ENCODE peak calls at places on chromosomes 4 and X, in ten cellular contexts. U is glutamatergic neuron; F is activated CD8-positive, alpha-beta memory T cell treated with anti-CD3 and anti-CD28 coated beads for 48 hours; E is endodermal cell; B is COR-L47; T is activated T-cell treated with anti-CD3 and anti-CD28 coated beads, Interleukin-2, amount 50 U/mL, for 48 hours; V is iPS DF 6.9; H is caudate nucleus; G is germinal center; I is NCI-H1417. K is an unnamed sample.

GRCh38 chr4:114384629-114385028 is 214.0 kb upstream of the UGT8 start:
- DNase-seq in U (no peak), F (no peak), E (no peak), B (peak; percentile 45), T (no peak), V (no peak), H (no peak), G (peak; percentile 3), I (peak; percentile 12), K (no peak)

GRCh38 chr4:104394409-104394813 is 100.3 kb downstream of the CXXC4 start:
- DNase-seq in U (peak; percentile 51), F (no peak), E (no peak), B (peak; percentile 70), T (no peak), V (no peak), H (peak; percentile 27), G (no peak), I (peak; percentile 2), K (no peak)

GRCh38 chr4:16001484-16001858 is 38.5 kb upstream of the FGFBP2 start:
- DNase-seq in U (peak; percentile 49), F (peak; percentile 5), E (peak; percentile 90), B (peak; percentile 53), T (peak; percentile 65), V (peak; percentile 63), H (peak; percentile 22), G (peak; percentile 77), I (peak; percentile 67), K (peak; percentile 44)

GRCh38 chrX:152810403-152810802 is 20.2 kb downstream of the CETN2 start:
- DNase-seq in U (peak; percentile 43), F (no peak), E (no peak), B (peak; percentile 2), T (no peak), V (no peak), H (peak; percentile 2), G (no peak), I (no peak), K (no peak)

GRCh38 chr4:5160668-5161067 is 109.4 kb downstream of the STK32B start:
- DNase-seq in U (no peak), F (no peak), E (no peak), B (no peak), T (no peak), V (no peak), H (no peak), G (no peak), I (no peak), K (no peak)

GRCh38 chrX:17655232-17656034 is 81.9 kb upstream of the SCML1 start:
- DNase-seq in U (peak; percentile 44), F (no peak), E (peak; percentile 76), B (no peak), T (peak; percentile 43), V (no peak), H (no peak), G (no peak), I (no peak), K (no peak)

GRCh38 chrX:153381684-153382532 is 19.2 kb downstream of the PNMA6E start:
- DNase-seq in U (no peak), F (no peak), E (peak; percentile 63), B (peak; percentile 61), T (peak; percentile 45), V (no peak), H (no peak), G (no peak), I (peak; percentile 84), K (peak; percentile 1)

GRCh38 chr4:74056114-74056857 is 17.8 kb upstream of the CXCL3 start:
- DNase-seq in U (no peak), F (no peak), E (no peak), B (no peak), T (no peak), V (no peak), H (no peak), G (no peak), I (no peak), K (no peak)

GRCh38 chr4:158538911-158539310 is 17.2 kb downstream of the RXFP1 start:
- DNase-seq in U (no peak), F (no peak), E (no peak), B (no peak), T (no peak), V (no peak), H (no peak), G (no peak), I (no peak), K (no peak)

GRCh38 chr4:156933633-156934258 is 37.9 kb downstream of the PDGFC start:
- DNase-seq in U (no peak), F (no peak), E (no peak), B (no peak), T (no peak), V (no peak), H (no peak), G (no peak), I (no peak), K (no peak)

GRCh38 chr4:140188975-140189374 is 35.0 kb upstream of the MAML3 start:
- DNase-seq in U (no peak), F (no peak), E (no peak), B (no peak), T (no peak), V (no peak), H (no peak), G (no peak), I (no peak), K (no peak)

GRCh38 chrX:13697440-13697839 is 8.5 kb downstream of the RAB9A start:
- DNase-seq in U (no peak), F (no peak), E (no peak), B (no peak), T (no peak), V (no peak), H (no peak), G (no peak), I (no peak), K (no peak)

GRCh38 chrX:31038585-31039326 is 33.1 kb downstream of the FTHL17 start:
- DNase-seq in U (peak; percentile 47), F (no peak), E (peak; percentile 59), B (peak; percentile 24), T (peak; percentile 28), V (no peak), H (no peak), G (peak; percentile 24), I (no peak), K (no peak)

GRCh38 chr4:18669390-18669789 is 647.8 kb upstream of the LCORL start:
- DNase-seq in U (no peak), F (no peak), E (no peak), B (no peak), T (no peak), V (no peak), H (no peak), G (no peak), I (no peak), K (no peak)

GRCh38 chr4:24105183-24106039 is 215.6 kb upstream of the PPARGC1A start:
- DNase-seq in U (no peak), F (no peak), E (no peak), B (no peak), T (no peak), V (no peak), H (no peak), G (no peak), I (no peak), K (no peak)

GRCh38 chr4:28351826-28352225 is 1491.2 kb downstream of the STIM2 start:
- DNase-seq in U (no peak), F (no peak), E (no peak), B (no peak), T (no peak), V (no peak), H (no peak), G (no peak), I (no peak), K (no peak)

GRCh38 chr4:61549356-61549755 is 349.2 kb downstream of the ADGRL3 start:
- DNase-seq in U (no peak), F (no peak), E (no peak), B (no peak), T (no peak), V (no peak), H (no peak), G (no peak), I (no peak), K (no peak)

GRCh38 chr4:26424143-26424542 is 66.1 kb downstream of the CCKAR start:
- DNase-seq in U (no peak), F (no peak), E (no peak), B (no peak), T (no peak), V (no peak), H (no peak), G (no peak), I (no peak), K (no peak)

GRCh38 chrX:129493643-129494042 is 29.6 kb downstream of the SMARCA1 start:
- DNase-seq in U (no peak), F (no peak), E (no peak), B (no peak), T (no peak), V (no peak), H (no peak), G (no peak), I (no peak), K (no peak)

GRCh38 chr4:127632420-127633403 is at the start of gene INTU:
- DNase-seq in U (peak; percentile 91), F (no peak), E (peak; percentile 98), B (peak; percentile 88), T (peak; percentile 53), V (peak; percentile 71), H (peak; percentile 86), G (peak; percentile 10), I (peak; percentile 76), K (peak; percentile 9)

GRCh38 chr4:149910177-149910576 is 94.5 kb upstream of the IQCM start:
- DNase-seq in U (no peak), F (no peak), E (no peak), B (no peak), T (no peak), V (no peak), H (no peak), G (no peak), I (no peak), K (no peak)

GRCh38 chr4:77146426-77147399 is 10.3 kb upstream of the CCNG2 start:
- DNase-seq in U (no peak), F (no peak), E (no peak), B (no peak), T (no peak), V (no peak), H (no peak), G (no peak), I (no peak), K (no peak)

GRCh38 chrX:21946925-21947641 is 6.6 kb downstream of the SMS start:
- DNase-seq in U (no peak), F (no peak), E (peak; percentile 72), B (no peak), T (no peak), V (no peak), H (no peak), G (no peak), I (no peak), K (no peak)

GRCh38 chrX:120450163-120450562 is 18.9 kb downstream of the LAMP2 start:
- DNase-seq in U (no peak), F (no peak), E (no peak), B (no peak), T (no peak), V (no peak), H (no peak), G (no peak), I (no peak), K (no peak)

GRCh38 chr4:78585633-78586032 is 34.1 kb downstream of the ANXA3 start:
- DNase-seq in U (no peak), F (no peak), E (no peak), B (no peak), T (no peak), V (no peak), H (no peak), G (no peak), I (no peak), K (no peak)

GRCh38 chr4:185082549-185082948 is 60.5 kb upstream of the SLC25A4 start:
- DNase-seq in U (no peak), F (no peak), E (no peak), B (no peak), T (no peak), V (no peak), H (no peak), G (no peak), I (no peak), K (no peak)

GRCh38 chrX:103453655-103454054 is 65.6 kb downstream of the RAB40A start:
- DNase-seq in U (no peak), F (no peak), E (no peak), B (peak; percentile 5), T (no peak), V (no peak), H (no peak), G (no peak), I (no peak), K (no peak)

GRCh38 chr4:108044951-108045686 is 55.4 kb downstream of the HADH start:
- DNase-seq in U (no peak), F (no peak), E (no peak), B (no peak), T (no peak), V (no peak), H (no peak), G (no peak), I (no peak), K (no peak)

K was measured in GM18507.